ENCODE peak calls at places on chromosomes 3 and 15, in six cellular contexts. N, Q, H, F, U and W are unnamed samples.

GRCh38 chr15:71115567-71116351 is 488 bp downstream of the THSD4 start:
- DNase-seq in N (peak; percentile 68), F (peak; percentile 52), U (no peak), H (no peak), Q (peak; percentile 67), W (no peak)

GRCh38 chr3:25396686-25397085 is 31.4 kb upstream of the RARB start:
- DNase-seq in F (no peak), N (no peak), Q (no peak), U (no peak), H (no peak), W (no peak)

GRCh38 chr15:78927077-78927790 is 17.6 kb downstream of the CTSH start:
- DNase-seq in H (no peak), F (no peak), N (no peak), U (no peak), Q (no peak), W (no peak)

GRCh38 chr15:81540909-81541308 is 166.9 kb upstream of the TMC3 start:
- DNase-seq in F (no peak), U (no peak), Q (no peak), N (no peak), H (no peak), W (no peak)

GRCh38 chr3:190892328-190893011 is 30.0 kb upstream of the GMNC start:
- DNase-seq in N (no peak), U (no peak), Q (peak; percentile 34), F (no peak), H (no peak), W (no peak)

GRCh38 chr15:40929730-40930429 is 740 bp downstream of the DLL4 start:
- DNase-seq in N (peak; percentile 43), U (no peak), H (no peak), Q (peak; percentile 67), F (peak; percentile 74), W (no peak)

GRCh38 chr3:124034809-124035152 is 42.9 kb upstream of the ROPN1 start:
- DNase-seq in N (no peak), Q (no peak), U (no peak), F (no peak), H (no peak), W (no peak)

GRCh38 chr3:29468150-29468549 is 187.3 kb downstream of the RBMS3 start:
- DNase-seq in F (no peak), Q (no peak), H (no peak), N (no peak), U (no peak), W (no peak)

GRCh38 chr3:48989796-48990635 is at the start of gene P4HTM:
- DNase-seq in Q (peak; percentile 92), H (peak; percentile 72), F (peak; percentile 82), U (peak; percentile 87), N (peak; percentile 94), W (no peak)

GRCh38 chr15:67164811-67165652 is 89.4 kb downstream of the AAGAB start:
- DNase-seq in Q (peak; percentile 74), F (no peak), U (no peak), N (peak; percentile 88), H (no peak), W (no peak)

GRCh38 chr3:133973249-133973980 is 56.3 kb downstream of the SLCO2A1 start:
- DNase-seq in H (no peak), N (peak; percentile 22), F (no peak), U (no peak), Q (no peak), W (no peak)

GRCh38 chr3:194274424-194275085 is 76.6 kb downstream of the CPN2 start:
- DNase-seq in H (peak; percentile 71), N (no peak), F (no peak), Q (no peak), U (no peak), W (no peak)

GRCh38 chr3:88061749-88062148 is 2.7 kb downstream of the ZNF654 start:
- DNase-seq in Q (no peak), U (no peak), H (no peak), N (peak; percentile 20), F (no peak), W (no peak)

GRCh38 chr3:50562866-50563265 is 4.7 kb downstream of the C3orf18 start:
- DNase-seq in Q (no peak), H (no peak), U (no peak), F (no peak), N (peak; percentile 39), W (no peak)

GRCh38 chr3:128466840-128467541 is at the start of gene DNAJB8:
- DNase-seq in F (no peak), Q (no peak), N (no peak), H (no peak), U (no peak), W (no peak)

GRCh38 chr15:89888214-89888804 is 5.5 kb downstream of the AP3S2 start:
- DNase-seq in Q (peak; percentile 61), H (peak; percentile 48), F (peak; percentile 39), U (peak; percentile 74), N (peak; percentile 84), W (peak; percentile 20)
- TF ChIP-seq CTCF in Q (peak; percentile 49), H (peak; percentile 73), F (peak; percentile 63), U (peak; percentile 66), N (peak; percentile 68), W (peak; percentile 77)

GRCh38 chr3:46406786-46407611 is at the start of the genes CCR5AS and CCRL2:
- DNase-seq in N (peak; percentile 32), H (no peak), F (peak; percentile 54), Q (no peak), U (no peak), W (no peak)
- H3K4me3 ChIP-seq in N (no peak within 1 kb of the TSS), H (no peak within 1 kb of the TSS), F (peak within 1 kb of the TSS; percentile 11), Q (no peak within 1 kb of the TSS), U (no peak within 1 kb of the TSS), W (no peak within 1 kb of the TSS)

GRCh38 chr3:94716326-94717018 is 653.6 kb downstream of the NSUN3 start:
- DNase-seq in F (peak; percentile 29), U (no peak), N (no peak), Q (peak; percentile 28), H (no peak), W (no peak)
- TF ChIP-seq CTCF in F (peak; percentile 43), U (no peak), N (no peak), Q (peak; percentile 47), H (no peak), W (peak; percentile 69)

GRCh38 chr15:45112143-45112591 is 1.8 kb downstream of the DUOX2 start:
- DNase-seq in N (no peak), F (no peak), H (no peak), Q (peak; percentile 35), U (no peak), W (no peak)
- H3K4me3 ChIP-seq in N (no peak overlapping the region), F (peak overlapping the region; percentile 31), H (no peak overlapping the region), Q (peak overlapping the region; percentile 58), U (no peak overlapping the region), W (no peak overlapping the region)

GRCh38 chr3:45656575-45657363 is 32.4 kb upstream of the SACM1L start:
- DNase-seq in U (peak; percentile 81), H (peak; percentile 89), Q (peak; percentile 98), N (peak; percentile 97), F (peak; percentile 89), W (peak; percentile 68)
- TF ChIP-seq CTCF in U (peak; percentile 94), H (peak; percentile 86), Q (peak; percentile 94), N (peak; percentile 93), F (peak; percentile 89), W (peak; percentile 97)

GRCh38 chr3:156997351-156997750 is 162.6 kb downstream of the CCNL1 start:
- DNase-seq in H (no peak), U (no peak), Q (no peak), F (no peak), N (peak; percentile 37), W (no peak)
- H3K4me3 ChIP-seq in H (no peak overlapping the region), U (no peak overlapping the region), Q (no peak overlapping the region), F (no peak overlapping the region), N (no peak overlapping the region), W (no peak overlapping the region)

GRCh38 chr3:52028572-52028971 is 27.8 kb downstream of the DUSP7 start:
- DNase-seq in U (no peak), N (no peak), Q (no peak), H (no peak), F (no peak), W (no peak)
- TF ChIP-seq CTCF in U (no peak), N (no peak), Q (no peak), H (no peak), F (no peak), W (no peak)

GRCh38 chr3:179606534-179607085 is 2.0 kb downstream of the NDUFB5 start:
- DNase-seq in Q (no peak), N (peak; percentile 2), H (no peak), U (no peak), F (no peak), W (no peak)
- H3K4me3 ChIP-seq in Q (no peak overlapping the region), N (no peak overlapping the region), H (no peak overlapping the region), U (no peak overlapping the region), F (no peak overlapping the region), W (no peak overlapping the region)

DNA sequence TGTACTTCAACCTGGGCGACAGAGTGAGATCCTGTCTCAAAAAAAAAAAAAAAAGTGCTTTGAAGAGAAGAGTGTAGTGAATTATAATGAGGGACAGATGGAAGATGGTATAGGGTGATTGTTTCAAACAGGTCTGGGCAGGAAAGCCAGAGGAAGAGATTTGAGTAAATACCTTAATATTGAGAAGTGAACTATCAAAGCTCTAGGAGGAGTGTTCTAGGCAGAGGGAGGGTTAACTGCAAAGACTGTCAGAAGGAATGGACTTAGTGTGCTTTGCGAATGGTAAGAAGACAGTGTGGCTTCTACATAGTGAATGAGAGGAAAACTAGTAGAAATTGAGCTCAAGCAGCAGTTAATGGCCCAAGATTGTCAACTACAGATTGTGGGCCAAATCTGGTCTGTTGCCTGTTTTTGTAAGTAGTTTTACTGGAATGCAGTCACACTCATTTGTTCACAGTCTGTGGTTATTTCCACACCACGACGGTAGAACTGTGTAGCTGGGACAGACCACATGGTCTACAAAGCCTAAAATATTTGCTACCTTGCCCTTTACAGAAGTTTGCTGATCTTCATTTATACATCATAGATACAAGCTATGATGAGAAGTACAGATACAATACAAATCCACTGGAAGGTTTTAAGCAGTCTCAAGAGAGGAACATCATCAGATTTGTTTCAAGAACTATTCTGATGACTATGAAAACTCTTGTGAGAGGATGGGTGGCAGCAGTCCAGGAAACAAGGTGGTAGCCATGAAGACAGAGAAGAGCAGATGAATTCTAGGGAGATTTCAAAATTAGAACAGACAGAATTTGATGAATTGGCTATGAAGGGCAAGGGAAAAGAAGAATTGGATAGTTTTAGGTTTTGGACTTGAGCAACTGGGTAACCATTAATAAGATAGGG is 16.5 kb upstream of the USP50 start:
- DNase-seq in U (no peak), F (no peak), N (no peak), Q (no peak), H (no peak), W (no peak)
- TF ChIP-seq CTCF in U (no peak), F (no peak), N (no peak), Q (no peak), H (no peak), W (no peak)